ENCODE peak calls at places on chromosomes 3 and 15, in four cellular contexts. R is HepG2, T is WTC11, N is K562. V is an unnamed sample.

GRCh38 chr15:59367022-59367451 is 5.6 kb downstream of the MYO1E start:
- DNase-seq in R (no peak), T (no peak), N (no peak), V (no peak)

GRCh38 chr3:49865198-49865784 is 4.4 kb downstream of the CAMKV start:
- DNase-seq in R (no peak), T (no peak), N (no peak), V (no peak)

GRCh38 chr3:175426805-175427204 is 567.7 kb downstream of the NAALADL2 start:
- DNase-seq in R (no peak), T (no peak), N (no peak), V (no peak)

GRCh38 chr15:31344824-31345605 is 18.4 kb downstream of the KLF13 start:
- DNase-seq in R (no peak), T (no peak), N (no peak), V (no peak)

GRCh38 chr3:15033103-15033502 is 32.0 kb downstream of the MRPS25 start:
- DNase-seq in R (no peak), T (no peak), N (no peak), V (no peak)

GRCh38 chr3:42495393-42495792 is 7.0 kb upstream of the VIPR1 start:
- DNase-seq in R (no peak), T (no peak), N (no peak), V (no peak)

GRCh38 chr3:88542916-88543315 is 393.2 kb downstream of the C3orf38 start:
- DNase-seq in R (no peak), T (no peak), N (no peak), V (no peak)

GRCh38 chr3:117997201-117998049 is 1037.2 kb downstream of the IGSF11 start:
- DNase-seq in R (peak), T (peak), N (peak), V (peak)

GRCh38 chr15:39969871-39970270 is 36.0 kb downstream of the EIF2AK4 start:
- DNase-seq in R (no peak), T (no peak), N (no peak), V (no peak)

GRCh38 chr3:117003501-117003900 is 293.9 kb downstream of the TUSC7 start:
- DNase-seq in R (no peak), T (no peak), N (no peak), V (no peak)

GRCh38 chr3:75249005-75249404 is 415.1 kb upstream of the FRG2C start:
- DNase-seq in R (no peak), T (no peak), N (no peak), V (no peak)

GRCh38 chr3:159664011-159664410 is 324.6 kb upstream of the IL12A start:
- DNase-seq in R (no peak), T (no peak), N (no peak), V (no peak)

GRCh38 chr15:62454567-62455172 is 289.6 kb upstream of the C2CD4B start:
- DNase-seq in R (no peak), T (no peak), N (no peak), V (no peak)
- TF ChIP-seq CREB1 in R (no peak), T (no peak), N (no peak), V (no peak)

GRCh38 chr3:115071611-115072010 is 75.5 kb downstream of the ZBTB20 start:
- DNase-seq in R (no peak), T (no peak), N (no peak), V (no peak)
- TF ChIP-seq CREB1 in R (no peak), T (no peak), N (no peak), V (no peak)

GRCh38 chr3:101780661-101781060 is 1.6 kb downstream of the NXPE3 start:
- DNase-seq in R (peak), T (no peak), N (peak), V (no peak)
- TF ChIP-seq CREB1 in R (no peak), T (no peak), N (no peak), V (no peak)

GRCh38 chr15:83653639-83654378 is at the start of gene ADAMTSL3:
- DNase-seq in R (no peak), T (peak), N (no peak), V (peak)
- TF ChIP-seq CREB1 in R (no peak), T (no peak), N (no peak), V (peak)

GRCh38 chr3:30393079-30393478 is 213.3 kb upstream of the TGFBR2 start:
- DNase-seq in R (no peak), T (no peak), N (no peak), V (no peak)
- TF ChIP-seq CREB1 in R (no peak), T (no peak), N (no peak), V (no peak)

DNA sequence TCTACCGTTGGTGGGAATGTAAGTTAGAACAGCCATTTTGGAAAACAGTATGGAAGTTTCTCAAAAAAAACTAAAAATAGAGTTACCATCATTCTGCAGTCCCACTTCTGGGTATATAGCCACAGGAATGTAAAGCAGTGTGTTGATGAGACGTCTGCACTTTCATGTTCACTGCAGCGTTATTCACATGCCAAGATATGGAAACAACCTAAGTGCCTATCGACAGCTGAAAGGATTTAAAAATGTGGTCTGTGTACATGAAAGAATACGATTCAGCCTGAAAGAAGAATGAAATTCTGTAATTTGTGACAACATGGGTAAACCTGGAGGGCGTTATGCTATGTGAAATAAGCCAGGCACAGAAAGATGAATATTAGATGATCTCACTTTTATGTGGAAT is 157.7 kb downstream of the THSD4 start:
- DNase-seq in R (no peak), T (no peak), N (no peak), V (no peak)
- TF ChIP-seq CREB1 in R (no peak), T (no peak), N (no peak), V (no peak)